ENCODE peak calls at places on chromosomes 12 and 14, in five cellular contexts. Y is psoas muscle, O is Peyer's patch, D is testis, T is fibroblast of lung. L is an unnamed sample.
A peak's percentile ranks its signal among the peaks of the same experiment; 100 is the strongest.

GRCh38 chr12:124512667-124513296 is 54.6 kb downstream of the NCOR2 start:
- DNase-seq in Y (peak; percentile 91), O (peak; percentile 80), D (peak; percentile 91), T (peak; percentile 93), L (peak; percentile 86)

GRCh38 chr12:6363330-6364036 is 11.9 kb downstream of the SCNN1A start:
- DNase-seq in Y (peak; percentile 85), O (peak; percentile 94), D (peak; percentile 79), T (peak; percentile 53), L (peak; percentile 84)

GRCh38 chr12:69284131-69284530 is 44.8 kb downstream of the CPSF6 start:
- DNase-seq in Y (peak; percentile 88), O (peak; percentile 65), D (peak; percentile 84), T (peak; percentile 77), L (peak; percentile 83)

GRCh38 chr14:45065540-45065939 is 18.4 kb upstream of the PRPF39 start:
- DNase-seq in Y (no peak), O (no peak), D (no peak), T (no peak), L (no peak)

GRCh38 chr12:41621288-41621687 is 433.2 kb downstream of the PDZRN4 start:
- DNase-seq in Y (no peak), O (no peak), D (no peak), T (no peak), L (no peak)

GRCh38 chr14:51929920-51930682 is 59.2 kb upstream of the RTRAF start:
- DNase-seq in Y (no peak), O (no peak), D (peak; percentile 40), T (no peak), L (no peak)

GRCh38 chr12:49264466-49264872 is 413 bp upstream of the TUBA1C start:
- DNase-seq in Y (no peak), O (no peak), D (no peak), T (no peak), L (no peak)

GRCh38 chr12:46101121-46101869 is 110.9 kb upstream of the SCAF11 start:
- DNase-seq in Y (no peak), O (no peak), D (no peak), T (no peak), L (no peak)

GRCh38 chr14:24965934-24966593 is 83.9 kb downstream of the STXBP6 start:
- DNase-seq in Y (no peak), O (no peak), D (no peak), T (peak; percentile 85), L (no peak)

GRCh38 chr14:59107819-59108218 is 80.6 kb upstream of the DAAM1 start:
- DNase-seq in Y (peak; percentile 80), O (peak; percentile 62), D (no peak), T (no peak), L (no peak)

GRCh38 chr14:68806526-68807147 is 13.8 kb upstream of the ZFP36L1 start:
- DNase-seq in Y (no peak), O (peak; percentile 43), D (peak; percentile 13), T (no peak), L (peak; percentile 45)

GRCh38 chr12:107134558-107134957 is 41.2 kb upstream of the CRY1 start:
- DNase-seq in Y (no peak), O (no peak), D (peak; percentile 27), T (no peak), L (no peak)

GRCh38 chr14:56196274-56196673 is 78.1 kb downstream of the PELI2 start:
- DNase-seq in Y (no peak), O (no peak), D (no peak), T (peak; percentile 56), L (no peak)

GRCh38 chr12:105076098-105076497 is 8.2 kb downstream of the ALDH1L2 start:
- DNase-seq in Y (no peak), O (no peak), D (no peak), T (no peak), L (no peak)

GRCh38 chr14:32470161-32470705 is 141.1 kb downstream of the AKAP6 start:
- DNase-seq in Y (no peak), O (no peak), D (no peak), T (no peak), L (no peak)

GRCh38 chr12:120067084-120067869 is 49.3 kb downstream of the RAB35 start:
- DNase-seq in Y (peak; percentile 8), O (no peak), D (no peak), T (no peak), L (no peak)

GRCh38 chr14:81415781-81416180 is 15.7 kb upstream of the STON2 start:
- DNase-seq in Y (no peak), O (no peak), D (no peak), T (no peak), L (no peak)

GRCh38 chr14:91509083-91509877 is 830 bp downstream of the PPP4R3A start:
- DNase-seq in Y (peak; percentile 75), O (peak; percentile 69), D (peak; percentile 50), T (no peak), L (peak; percentile 83)

GRCh38 chr12:130762319-130762675 is 46.2 kb upstream of the RIMBP2 start:
- DNase-seq in Y (no peak), O (no peak), D (no peak), T (no peak), L (no peak)

GRCh38 chr12:40032433-40033259 is 73.2 kb downstream of the SLC2A13 start:
- DNase-seq in Y (no peak), O (no peak), D (no peak), T (no peak), L (no peak)

GRCh38 chr12:40031965-40032364 is 73.9 kb downstream of the SLC2A13 start:
- DNase-seq in Y (no peak), O (no peak), D (no peak), T (no peak), L (no peak)

GRCh38 chr12:40034156-40034555 is 71.7 kb downstream of the SLC2A13 start:
- DNase-seq in Y (no peak), O (no peak), D (no peak), T (no peak), L (no peak)

GRCh38 chr12:40034712-40035111 is 71.2 kb downstream of the SLC2A13 start:
- DNase-seq in Y (no peak), O (no peak), D (no peak), T (no peak), L (no peak)

GRCh38 chr12:40033260-40033649 is 72.6 kb downstream of the SLC2A13 start:
- DNase-seq in Y (no peak), O (no peak), D (no peak), T (no peak), L (no peak)
- H3K4me3 ChIP-seq in Y (no peak overlapping the region), O (no peak overlapping the region), D (no peak overlapping the region), T (no peak overlapping the region), L (no peak overlapping the region)

DNA sequence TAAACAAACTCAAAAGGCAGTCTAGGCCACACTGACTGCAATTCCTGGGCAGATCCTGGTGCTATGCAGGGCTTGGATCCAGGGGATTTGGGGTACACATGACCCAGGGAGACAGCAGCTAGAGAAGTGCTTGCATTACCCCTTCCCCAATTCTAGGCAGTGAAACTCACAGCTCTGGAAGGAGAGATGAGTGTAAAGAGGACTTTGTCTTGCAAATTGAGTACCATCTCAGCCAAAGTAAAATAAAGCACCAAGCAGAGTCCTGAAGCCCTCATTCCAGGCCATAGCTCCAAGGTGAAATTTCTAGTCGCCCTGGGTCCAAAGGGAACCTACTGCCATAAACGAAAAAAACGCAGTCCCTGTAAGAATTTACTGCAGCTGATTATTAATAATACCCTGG is 644.9 kb upstream of the FLRT2 start:
- DNase-seq in Y (no peak), O (no peak), D (no peak), T (no peak), L (no peak)
- H3K9me3 ChIP-seq in Y (peaks cover 4% of the 10 kb centered on the region), O (no peaks in the 10 kb centered on the region), D (no peaks in the 10 kb centered on the region), T (no peaks in the 10 kb centered on the region), L (no peaks in the 10 kb centered on the region)

GRCh38 chr12:58588771-58589170 is 331.5 kb downstream of the LRIG3 start:
- DNase-seq in Y (no peak), O (no peak), D (no peak), T (peak; percentile 50), L (no peak)
- H3K4me1 ChIP-seq in Y (no peaks in the 10 kb centered on the region), O (no peaks in the 10 kb centered on the region), D (peaks cover 8% of the 10 kb centered on the region), T (no peaks in the 10 kb centered on the region), L (no peaks in the 10 kb centered on the region)

GRCh38 chr14:36055052-36055378 is 121.5 kb downstream of the PTCSC3 start:
- DNase-seq in Y (no peak), O (no peak), D (no peak), T (no peak), L (no peak)

GRCh38 chr14:36054353-36055051 is 122.0 kb downstream of the PTCSC3 start:
- DNase-seq in Y (peak; percentile 60), O (no peak), D (no peak), T (no peak), L (peak; percentile 63)

GRCh38 chr14:36055681-36056225 is 120.8 kb downstream of the PTCSC3 start:
- DNase-seq in Y (no peak), O (no peak), D (no peak), T (no peak), L (no peak)

GRCh38 chr14:36052063-36052462 is 124.5 kb downstream of the PTCSC3 start:
- DNase-seq in Y (no peak), O (no peak), D (no peak), T (no peak), L (no peak)

DNA sequence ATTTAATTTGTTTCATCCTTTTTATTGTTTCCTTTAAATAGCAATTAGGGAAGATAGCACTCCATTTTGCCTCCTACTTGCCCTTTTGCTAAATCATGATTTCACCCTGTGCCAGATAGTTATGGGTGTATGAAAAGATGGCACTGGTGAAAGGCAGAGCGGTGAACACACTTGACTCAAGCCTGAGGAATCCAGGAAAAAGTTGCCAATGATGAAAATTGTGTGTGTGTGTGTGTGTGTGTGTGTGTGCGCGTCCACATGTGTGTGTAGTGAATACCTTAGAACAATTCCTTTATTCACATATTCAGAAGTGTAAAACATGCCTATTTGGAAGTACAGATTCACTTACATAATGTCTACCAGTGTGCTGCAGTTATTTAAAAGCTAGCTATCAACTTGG is 123.8 kb downstream of the PTCSC3 start:
- DNase-seq in Y (no peak), O (no peak), D (no peak), T (no peak), L (no peak)
- H3K4me3 ChIP-seq in Y (no peak overlapping the region), O (no peak overlapping the region), D (no peak overlapping the region), T (no peak overlapping the region), L (no peak overlapping the region)

DNA sequence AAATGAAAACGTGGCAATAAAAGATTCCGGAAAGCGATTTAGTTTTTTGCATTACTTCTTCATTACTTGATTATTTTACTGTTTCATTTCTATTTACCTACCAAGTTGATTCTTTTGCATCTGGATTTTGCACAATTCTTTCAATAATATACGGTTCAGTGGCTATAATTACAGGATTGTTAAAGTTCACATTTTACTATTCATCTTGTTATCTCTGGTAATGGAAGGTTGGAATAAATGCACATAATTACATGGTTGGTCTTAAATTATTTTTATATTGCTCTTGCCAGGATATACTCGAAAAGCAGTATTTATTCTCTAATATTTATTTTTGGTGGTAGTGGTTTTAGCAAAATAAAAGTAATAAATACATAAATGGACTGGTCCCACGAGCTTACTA is 837.9 kb downstream of the DIO2 start:
- DNase-seq in Y (no peak), O (no peak), D (no peak), T (no peak), L (no peak)
- H3K9me3 ChIP-seq in Y (no peaks in the 10 kb centered on the region), O (no peaks in the 10 kb centered on the region), D (no peaks in the 10 kb centered on the region), T (no peaks in the 10 kb centered on the region), L (no peaks in the 10 kb centered on the region)